ENCODE peak calls at places on chromosomes 11 and 22, in six cellular contexts. E is pancreas; G is tibial nerve; J is stimulated activated CD4-positive, alpha-beta T cell treated with anti-CD3 and anti-CD28 coated beads, Interleukin-2, amount 100 ng/mL, for 48 hours; D is activated T-helper 1 cell treated with Interleukin-2 at 50 U/mL for 16 hours; S is stimulated activated CD8-positive, alpha-beta memory T cell treated with anti-CD3 and anti-CD28 coated beads, Interleukin-15, amount 100 ng/mL, for 1 hour. I is an unnamed sample.

GRCh38 chr11:9951714-9952275 is 287.9 kb downstream of the SWAP70 start:
- DNase-seq in E (no peak), G (no peak), J (no peak), D (no peak), S (no peak), I (no peak)

GRCh38 chr11:133506023-133506422 is 26.3 kb downstream of the OPCML start:
- DNase-seq in E (no peak), G (no peak), J (no peak), D (no peak), S (no peak), I (no peak)

GRCh38 chr22:27597703-27598444 is 203.7 kb downstream of the MN1 start:
- DNase-seq in E (no peak), G (no peak), J (no peak), D (no peak), S (no peak), I (no peak)

GRCh38 chr22:50608996-50609395 is 8.4 kb downstream of the MAPK8IP2 start:
- DNase-seq in E (no peak), G (no peak), J (no peak), D (no peak), S (no peak), I (no peak)

GRCh38 chr11:94400075-94400838 is 962 bp downstream of the GPR83 start:
- DNase-seq in E (no peak), G (no peak), J (no peak), D (no peak), S (no peak), I (no peak)

GRCh38 chr11:114171257-114172054 is 111.9 kb downstream of the ZBTB16 start:
- DNase-seq in E (peak), G (peak), J (no peak), D (no peak), S (no peak), I (no peak)

GRCh38 chr11:96744697-96745096 is 354.9 kb downstream of the JRKL start:
- DNase-seq in E (no peak), G (no peak), J (no peak), D (no peak), S (no peak), I (no peak)

GRCh38 chr22:49783926-49784629 is 43.6 kb downstream of the BRD1 start:
- DNase-seq in E (no peak), G (no peak), J (no peak), D (no peak), S (no peak), I (no peak)

GRCh38 chr11:131109256-131109655 is 193.0 kb upstream of the SNX19 start:
- DNase-seq in E (no peak), G (no peak), J (no peak), D (no peak), S (no peak), I (no peak)

GRCh38 chr22:44677299-44678244 is 24.4 kb upstream of the PRR5 start:
- DNase-seq in E (no peak), G (no peak), J (no peak), D (no peak), S (no peak), I (no peak)

GRCh38 chr22:31091106-31091975 is 10.2 kb downstream of the SMTN start:
- DNase-seq in E (peak), G (no peak), J (no peak), D (no peak), S (no peak), I (no peak)

GRCh38 chr11:112972399-112973115 is 11.3 kb downstream of the NCAM1 start:
- DNase-seq in E (no peak), G (no peak), J (no peak), D (no peak), S (no peak), I (no peak)

GRCh38 chr11:128551641-128552335 is 35.6 kb downstream of the ETS1 start:
- DNase-seq in E (no peak), G (no peak), J (no peak), D (no peak), S (no peak), I (no peak)

GRCh38 chr11:21612326-21612725 is 580.6 kb upstream of the ANO5 start:
- DNase-seq in E (no peak), G (no peak), J (no peak), D (no peak), S (no peak), I (no peak)

GRCh38 chr11:7165911-7166310 is 77.1 kb downstream of the RBMXL2 start:
- DNase-seq in E (no peak), G (no peak), J (no peak), D (no peak), S (no peak), I (no peak)

GRCh38 chr11:102914238-102915043 is 39.7 kb upstream of the MMP12 start:
- DNase-seq in E (peak), G (no peak), J (no peak), D (no peak), S (no peak), I (no peak)

GRCh38 chr11:119875841-119876600 is 147.0 kb upstream of the NECTIN1 start:
- DNase-seq in E (no peak), G (no peak), J (no peak), D (no peak), S (no peak), I (no peak)

GRCh38 chr11:33868646-33869461 is 23.0 kb downstream of the LMO2 start:
- DNase-seq in E (no peak), G (no peak), J (no peak), D (no peak), S (no peak), I (no peak)

GRCh38 chr11:846496-847098 is 3.9 kb downstream of the TSPAN4 start:
- DNase-seq in E (no peak), G (no peak), J (no peak), D (no peak), S (no peak), I (no peak)

GRCh38 chr11:119602745-119603373 is 126.1 kb downstream of the NECTIN1 start:
- DNase-seq in E (no peak), G (no peak), J (no peak), D (no peak), S (no peak), I (no peak)

GRCh38 chr11:76799061-76799804 is 16.1 kb downstream of the TSKU start:
- DNase-seq in E (peak), G (peak), J (peak), D (peak), S (peak), I (peak)

I was measured in T-cell.